ENCODE peak calls at places on chromosomes 7 and 10, in seven cellular contexts. R, T, V, E, Y, U and C are unnamed samples.

GRCh38 chr10:79149662-79150443 is 81.1 kb downstream of the ZMIZ1 start:
- DNase-seq in R (peak), T (peak), V (peak), E (no peak), Y (peak), U (no peak), C (peak)

GRCh38 chr10:97102441-97102840 is 83.3 kb downstream of the SLIT1 start:
- DNase-seq in R (no peak), T (no peak), V (no peak), E (no peak), Y (no peak), U (no peak), C (no peak)

GRCh38 chr10:28587970-28588290 is 55.0 kb downstream of the WAC start:
- DNase-seq in R (peak), T (no peak), V (peak), E (no peak), Y (peak), U (no peak), C (no peak)

GRCh38 chr7:30733691-30734090 is 18.2 kb upstream of the INMT start:
- DNase-seq in R (no peak), T (no peak), V (no peak), E (no peak), Y (no peak), U (no peak), C (no peak)

GRCh38 chr10:133359554-133359971 is 1.7 kb upstream of the FUOM start:
- DNase-seq in R (no peak), T (peak), V (peak), E (peak), Y (no peak), U (no peak), C (no peak)

GRCh38 chr10:96896884-96897589 is 64.9 kb downstream of the LCOR start:
- DNase-seq in R (no peak), T (no peak), V (no peak), E (no peak), Y (no peak), U (no peak), C (no peak)

GRCh38 chr10:75105576-75106197 is 5.8 kb upstream of the SAMD8 start:
- DNase-seq in R (no peak), T (no peak), V (no peak), E (no peak), Y (no peak), U (no peak), C (no peak)

GRCh38 chr10:93219347-93219746 is 145.7 kb downstream of the CYP26A1 start:
- DNase-seq in R (no peak), T (no peak), V (no peak), E (no peak), Y (peak), U (no peak), C (no peak)

GRCh38 chr10:112471878-112472487 is 25.0 kb downstream of the VTI1A start:
- DNase-seq in R (peak), T (peak), V (peak), E (peak), Y (peak), U (peak), C (no peak)

GRCh38 chr7:123460616-123461015 is 73.8 kb downstream of the IQUB start:
- DNase-seq in R (peak), T (no peak), V (no peak), E (no peak), Y (peak), U (no peak), C (no peak)

GRCh38 chr10:87000491-87000890 is 19.6 kb upstream of the FAM25A start:
- DNase-seq in R (no peak), T (no peak), V (no peak), E (peak), Y (peak), U (no peak), C (no peak)

GRCh38 chr7:100506356-100506930 is 22.7 kb downstream of the NYAP1 start:
- DNase-seq in R (peak), T (peak), V (peak), E (peak), Y (no peak), U (no peak), C (no peak)

GRCh38 chr10:124222298-124223000 is 129.1 kb upstream of the CHST15 start:
- DNase-seq in R (no peak), T (peak), V (no peak), E (no peak), Y (no peak), U (no peak), C (no peak)

GRCh38 chr7:71165708-71166107 is 33.8 kb downstream of the GALNT17 start:
- DNase-seq in R (no peak), T (no peak), V (no peak), E (no peak), Y (no peak), U (no peak), C (peak)

GRCh38 chr10:93468532-93469213 is 13.5 kb downstream of the MYOF start:
- DNase-seq in R (peak), T (no peak), V (no peak), E (peak), Y (peak), U (no peak), C (no peak)

GRCh38 chr10:79202188-79203013 is 133.6 kb downstream of the ZMIZ1 start:
- DNase-seq in R (peak), T (peak), V (peak), E (peak), Y (peak), U (no peak), C (peak)

GRCh38 chr7:51607447-51607846 is 290.8 kb upstream of the COBL start:
- DNase-seq in R (no peak), T (no peak), V (no peak), E (no peak), Y (no peak), U (no peak), C (no peak)

GRCh38 chr7:129482781-129483180 is 19.6 kb upstream of the SMKR1 start:
- DNase-seq in R (no peak), T (no peak), V (no peak), E (no peak), Y (no peak), U (no peak), C (no peak)

GRCh38 chr10:454860-455259 is 234.6 kb downstream of the DIP2C start:
- DNase-seq in R (peak), T (no peak), V (no peak), E (no peak), Y (peak), U (no peak), C (no peak)

GRCh38 chr10:103481974-103482531 is 3.0 kb upstream of the CALHM3 start:
- DNase-seq in R (peak), T (peak), V (peak), E (peak), Y (peak), U (no peak), C (no peak)

DNA sequence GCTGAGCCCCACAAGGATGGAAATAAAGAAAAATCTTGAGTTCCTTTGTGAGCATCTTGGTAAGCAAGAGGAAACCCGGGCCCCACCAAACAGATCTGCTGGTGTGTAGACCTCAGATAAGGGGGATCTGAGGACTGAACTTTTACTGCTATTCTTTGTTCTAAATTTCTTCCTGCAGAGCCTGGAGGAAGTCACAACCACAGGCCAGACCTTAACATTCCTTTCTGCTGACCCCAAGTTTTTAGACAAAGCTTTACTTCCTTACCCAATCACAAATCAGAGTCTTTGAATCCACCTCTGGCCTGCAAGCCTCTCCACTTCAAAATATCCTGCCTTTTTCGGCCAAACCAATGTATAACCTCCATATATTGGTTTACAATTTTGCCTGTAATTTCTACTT is 352.6 kb upstream of the AUTS2 start:
- DNase-seq in R (no peak), T (no peak), V (no peak), E (no peak), Y (no peak), U (no peak), C (no peak)
- TF ChIP-seq USF2 in R (no peak), T (no peak), V (no peak), E (no peak), Y (no peak), U (no peak), C (no peak)

DNA sequence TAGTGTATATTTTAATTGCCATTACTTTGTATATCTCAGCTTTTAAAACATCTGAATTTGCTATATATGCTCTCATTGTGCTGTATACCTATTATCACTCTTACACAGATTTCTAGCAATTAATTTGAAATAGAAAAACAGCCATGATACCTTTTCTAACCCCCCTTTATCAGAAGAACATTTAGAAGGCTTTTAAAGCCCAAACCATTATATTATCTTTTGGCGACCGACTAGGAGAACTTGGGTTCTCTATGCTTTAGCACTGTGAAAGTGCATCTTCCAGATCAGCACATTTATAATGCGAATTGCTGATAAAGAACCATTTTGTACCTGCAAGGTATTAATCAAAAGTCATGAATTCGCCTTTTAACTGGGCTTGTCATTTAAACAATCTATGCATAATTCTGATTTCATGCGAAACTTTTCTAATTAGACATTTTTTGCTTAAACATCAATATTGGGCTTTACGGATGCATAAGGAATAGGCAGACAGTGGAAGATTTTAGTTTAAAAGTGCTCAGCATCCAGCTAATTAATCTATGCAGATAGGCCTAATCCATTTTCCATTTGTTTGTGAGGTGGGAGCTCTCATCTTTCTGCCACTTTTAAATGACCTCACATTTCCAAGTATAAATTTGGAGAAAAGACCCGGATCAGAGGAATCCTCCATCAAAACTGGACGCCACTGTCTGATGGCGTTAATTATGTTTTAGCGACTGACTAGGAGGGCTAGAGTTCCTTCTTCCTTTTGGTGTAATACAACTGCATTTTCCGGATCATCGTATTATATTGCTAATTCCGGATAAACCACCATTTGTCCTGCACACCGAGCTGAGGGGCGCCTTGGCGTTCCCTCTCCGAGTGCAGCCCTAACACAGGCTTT is 1.1 kb upstream of the MLLT10 start:
- DNase-seq in R (peak), T (no peak), V (no peak), E (no peak), Y (no peak), U (no peak), C (no peak)
- TF ChIP-seq USF2 in R (no peak), T (no peak), V (no peak), E (no peak), Y (no peak), U (no peak), C (no peak)

GRCh38 chr7:22779697-22780096 is 43.0 kb downstream of the TOMM7 start:
- DNase-seq in R (no peak), T (no peak), V (no peak), E (no peak), Y (peak), U (no peak), C (no peak)
- TF ChIP-seq USF2 in R (no peak), T (no peak), V (no peak), E (no peak), Y (no peak), U (no peak), C (no peak)

DNA sequence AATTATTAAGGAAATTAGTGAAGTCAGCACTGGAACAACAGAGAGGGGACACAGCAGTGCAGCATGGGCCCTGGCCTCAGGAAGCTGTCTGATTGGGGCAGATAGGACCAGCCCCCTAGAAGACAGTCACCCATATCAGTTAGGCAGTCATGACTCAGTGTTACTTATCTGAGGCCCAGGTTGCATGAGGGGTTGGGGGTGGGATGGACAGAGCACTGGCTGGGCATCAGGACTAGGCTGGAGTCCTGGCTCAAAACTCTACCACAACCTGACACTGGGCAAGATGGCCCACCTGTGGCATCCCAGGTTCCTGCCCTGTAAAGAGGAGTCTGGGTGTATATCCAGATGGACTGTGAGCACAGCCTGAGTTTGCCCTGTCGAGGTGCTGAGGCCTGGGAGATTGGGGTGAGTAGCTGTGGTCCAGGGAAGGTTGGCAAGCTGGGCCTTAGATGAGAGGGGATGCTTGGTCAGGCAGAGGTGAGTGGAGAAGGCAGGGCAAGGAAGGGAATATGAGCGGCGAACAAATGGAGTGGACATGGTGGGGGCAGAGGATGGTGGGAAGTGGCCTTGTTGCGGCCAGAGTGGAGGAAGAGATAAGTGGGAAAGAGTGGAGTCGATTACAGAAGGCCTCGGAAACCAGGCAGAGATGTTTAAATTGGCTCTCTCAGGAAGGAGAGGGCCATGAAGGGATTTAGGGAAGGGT is 37.5 kb downstream of the HK1 start:
- DNase-seq in R (no peak), T (no peak), V (peak), E (no peak), Y (peak), U (no peak), C (no peak)
- TF ChIP-seq USF2 in R (no peak), T (no peak), V (no peak), E (no peak), Y (no peak), U (no peak), C (no peak)

DNA sequence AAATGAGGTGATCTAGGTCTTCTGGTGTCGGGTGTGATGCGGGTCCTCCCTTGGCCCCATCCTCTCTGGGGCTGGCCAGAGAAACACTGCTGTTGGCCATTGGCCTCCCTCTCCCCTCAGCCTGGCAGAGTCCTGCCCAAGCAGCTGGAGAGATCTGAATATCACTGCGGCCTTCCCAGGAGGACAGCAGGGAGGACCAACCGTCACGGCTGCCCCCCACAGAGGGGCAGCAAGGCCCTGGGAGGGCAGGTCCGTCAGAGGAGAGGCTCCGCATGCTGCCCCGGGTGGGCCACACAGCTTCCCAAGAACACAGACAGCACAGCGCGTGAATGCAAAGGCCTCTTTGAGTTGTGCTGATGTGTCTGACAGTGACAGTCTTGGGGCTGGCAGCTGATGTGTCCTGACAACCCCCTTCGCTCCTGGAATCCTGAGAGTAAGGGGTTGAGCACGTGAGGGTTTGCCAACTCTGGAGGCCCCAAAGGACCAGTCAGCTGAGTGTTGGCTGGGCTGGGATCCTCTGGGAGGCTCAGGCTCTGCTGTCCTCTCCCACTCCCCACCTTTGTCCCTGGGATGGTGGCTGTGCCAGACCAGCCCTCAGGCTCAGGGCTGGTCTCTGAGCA is 132.5 kb upstream of the UNC5B start:
- DNase-seq in R (no peak), T (no peak), V (no peak), E (no peak), Y (no peak), U (no peak), C (peak)
- TF ChIP-seq USF2 in R (no peak), T (no peak), V (no peak), E (no peak), Y (no peak), U (no peak), C (no peak)

GRCh38 chr7:117322741-117323584 is at the start of gene WNT2:
- DNase-seq in R (peak), T (peak), V (no peak), E (no peak), Y (peak), U (no peak), C (peak)
- TF ChIP-seq USF2 in R (no peak), T (no peak), V (no peak), E (no peak), Y (no peak), U (no peak), C (no peak)